ENCODE peak calls at places on chromosomes 16 and 17, in nine cellular contexts. One of them, this sample, is unnamed.
A peak's percentile ranks its signal among the peaks of the same experiment; 100 is the strongest.

GRCh38 chr16:78375055-78375679 is 275.7 kb downstream of the WWOX start:
- DNase-seq in testis: no peak
- DNase-seq in endothelial cell: no peak
- DNase-seq in fibroblast of lung: no peak
- DNase-seq in heart right ventricle: peak; percentile 67
- DNase-seq in progenitor cell of endocrine pancreas: no peak
- DNase-seq in HFFc6: no peak
- DNase-seq in OCI-LY7: no peak
- DNase-seq in suprapubic skin: no peak
- DNase-seq in this sample: no peak

GRCh38 chr17:4483012-4483840 is 15.5 kb upstream of the SPNS2 start:
- DNase-seq in testis: no peak
- DNase-seq in fibroblast of lung: no peak
- DNase-seq in progenitor cell of endocrine pancreas: no peak
- DNase-seq in suprapubic skin: no peak
- DNase-seq in endothelial cell: no peak
- DNase-seq in OCI-LY7: no peak
- DNase-seq in HFFc6: no peak
- DNase-seq in heart right ventricle: peak; percentile 5
- DNase-seq in this sample: no peak

GRCh38 chr17:12851901-12852435 is 62.7 kb downstream of the ARHGAP44 start:
- DNase-seq in HFFc6: no peak
- DNase-seq in endothelial cell: no peak
- DNase-seq in OCI-LY7: no peak
- DNase-seq in suprapubic skin: no peak
- DNase-seq in heart right ventricle: no peak
- DNase-seq in testis: no peak
- DNase-seq in fibroblast of lung: no peak
- DNase-seq in progenitor cell of endocrine pancreas: no peak
- DNase-seq in this sample: no peak

GRCh38 chr17:33498069-33498468 is 205.0 kb upstream of the ASIC2 start:
- DNase-seq in progenitor cell of endocrine pancreas: no peak
- DNase-seq in endothelial cell: no peak
- DNase-seq in testis: no peak
- DNase-seq in heart right ventricle: no peak
- DNase-seq in fibroblast of lung: peak; percentile 18
- DNase-seq in OCI-LY7: no peak
- DNase-seq in suprapubic skin: no peak
- DNase-seq in HFFc6: no peak
- DNase-seq in this sample: no peak

GRCh38 chr17:59357929-59358328 is 26.5 kb downstream of the YPEL2 start:
- DNase-seq in fibroblast of lung: no peak
- DNase-seq in progenitor cell of endocrine pancreas: no peak
- DNase-seq in testis: no peak
- DNase-seq in OCI-LY7: no peak
- DNase-seq in HFFc6: peak; percentile 78
- DNase-seq in heart right ventricle: no peak
- DNase-seq in endothelial cell: no peak
- DNase-seq in suprapubic skin: no peak
- DNase-seq in this sample: no peak

GRCh38 chr17:332023-332422 is 20.6 kb downstream of the RPH3AL start:
- DNase-seq in testis: no peak
- DNase-seq in heart right ventricle: no peak
- DNase-seq in endothelial cell: no peak
- DNase-seq in progenitor cell of endocrine pancreas: no peak
- DNase-seq in fibroblast of lung: no peak
- DNase-seq in OCI-LY7: no peak
- DNase-seq in suprapubic skin: no peak
- DNase-seq in HFFc6: no peak
- DNase-seq in this sample: no peak

GRCh38 chr17:78415821-78416301 is 37.4 kb downstream of the PGS1 start:
- DNase-seq in suprapubic skin: no peak
- DNase-seq in HFFc6: no peak
- DNase-seq in fibroblast of lung: no peak
- DNase-seq in heart right ventricle: no peak
- DNase-seq in endothelial cell: no peak
- DNase-seq in progenitor cell of endocrine pancreas: no peak
- DNase-seq in OCI-LY7: no peak
- DNase-seq in testis: no peak
- DNase-seq in this sample: no peak

GRCh38 chr17:81422776-81423697 is 27.8 kb downstream of the BAHCC1 start:
- DNase-seq in heart right ventricle: peak; percentile 76
- DNase-seq in suprapubic skin: no peak
- DNase-seq in HFFc6: peak; percentile 92
- DNase-seq in progenitor cell of endocrine pancreas: no peak
- DNase-seq in endothelial cell: no peak
- DNase-seq in testis: peak; percentile 54
- DNase-seq in fibroblast of lung: peak; percentile 91
- DNase-seq in OCI-LY7: no peak
- DNase-seq in this sample: no peak

GRCh38 chr16:50841081-50841886 is 99.4 kb downstream of the CYLD start:
- DNase-seq in testis: peak; percentile 42
- DNase-seq in heart right ventricle: no peak
- DNase-seq in endothelial cell: no peak
- DNase-seq in HFFc6: no peak
- DNase-seq in fibroblast of lung: no peak
- DNase-seq in OCI-LY7: no peak
- DNase-seq in progenitor cell of endocrine pancreas: peak; percentile 8
- DNase-seq in suprapubic skin: peak; percentile 68
- DNase-seq in this sample: peak; percentile 56

GRCh38 chr16:19664166-19664565 is 53.9 kb downstream of the KNOP1 start:
- DNase-seq in OCI-LY7: no peak
- DNase-seq in progenitor cell of endocrine pancreas: no peak
- DNase-seq in testis: no peak
- DNase-seq in HFFc6: no peak
- DNase-seq in heart right ventricle: no peak
- DNase-seq in fibroblast of lung: no peak
- DNase-seq in endothelial cell: no peak
- DNase-seq in suprapubic skin: no peak
- DNase-seq in this sample: no peak

GRCh38 chr17:50934672-50935200 is 68.6 kb upstream of the TOB1 start:
- DNase-seq in suprapubic skin: no peak
- DNase-seq in testis: no peak
- DNase-seq in HFFc6: no peak
- DNase-seq in progenitor cell of endocrine pancreas: no peak
- DNase-seq in fibroblast of lung: no peak
- DNase-seq in heart right ventricle: no peak
- DNase-seq in OCI-LY7: no peak
- DNase-seq in endothelial cell: no peak
- DNase-seq in this sample: no peak

GRCh38 chr16:83458612-83459011 is 349.2 kb upstream of the HSBP1 start:
- DNase-seq in fibroblast of lung: peak; percentile 24
- DNase-seq in endothelial cell: no peak
- DNase-seq in heart right ventricle: no peak
- DNase-seq in testis: no peak
- DNase-seq in progenitor cell of endocrine pancreas: no peak
- DNase-seq in HFFc6: no peak
- DNase-seq in suprapubic skin: no peak
- DNase-seq in OCI-LY7: no peak
- DNase-seq in this sample: peak; percentile 44

GRCh38 chr16:56370836-56371235 is 54.5 kb downstream of the AMFR start:
- DNase-seq in testis: no peak
- DNase-seq in heart right ventricle: no peak
- DNase-seq in HFFc6: peak; percentile 64
- DNase-seq in OCI-LY7: no peak
- DNase-seq in endothelial cell: no peak
- DNase-seq in progenitor cell of endocrine pancreas: no peak
- DNase-seq in suprapubic skin: no peak
- DNase-seq in fibroblast of lung: peak; percentile 47
- DNase-seq in this sample: no peak

GRCh38 chr17:80112471-80113032 is 11.2 kb downstream of the GAA start:
- DNase-seq in HFFc6: no peak
- DNase-seq in heart right ventricle: no peak
- DNase-seq in progenitor cell of endocrine pancreas: no peak
- DNase-seq in OCI-LY7: peak; percentile 38
- DNase-seq in testis: no peak
- DNase-seq in endothelial cell: no peak
- DNase-seq in fibroblast of lung: no peak
- DNase-seq in suprapubic skin: peak; percentile 59
- DNase-seq in this sample: no peak

GRCh38 chr17:50947844-50948514 is 81.8 kb upstream of the TOB1 start:
- DNase-seq in heart right ventricle: peak; percentile 73
- DNase-seq in fibroblast of lung: no peak
- DNase-seq in testis: peak; percentile 64
- DNase-seq in endothelial cell: no peak
- DNase-seq in HFFc6: no peak
- DNase-seq in suprapubic skin: no peak
- DNase-seq in OCI-LY7: no peak
- DNase-seq in progenitor cell of endocrine pancreas: no peak
- DNase-seq in this sample: no peak

GRCh38 chr17:40551091-40551873 is 14.0 kb downstream of the CCR7 start:
- DNase-seq in fibroblast of lung: peak; percentile 100
- DNase-seq in heart right ventricle: peak; percentile 70
- DNase-seq in endothelial cell: no peak
- DNase-seq in HFFc6: peak; percentile 95
- DNase-seq in progenitor cell of endocrine pancreas: no peak
- DNase-seq in OCI-LY7: no peak
- DNase-seq in suprapubic skin: peak; percentile 91
- DNase-seq in testis: peak; percentile 90
- DNase-seq in this sample: peak; percentile 16

GRCh38 chr16:2260250-2260649 is 7.7 kb downstream of the RNPS1 start:
- DNase-seq in fibroblast of lung: no peak
- DNase-seq in HFFc6: no peak
- DNase-seq in OCI-LY7: no peak
- DNase-seq in testis: no peak
- DNase-seq in progenitor cell of endocrine pancreas: no peak
- DNase-seq in endothelial cell: no peak
- DNase-seq in heart right ventricle: no peak
- DNase-seq in suprapubic skin: no peak
- DNase-seq in this sample: no peak

GRCh38 chr16:83963277-83964119 is 4.5 kb upstream of the NECAB2 start:
- DNase-seq in OCI-LY7: no peak
- DNase-seq in HFFc6: no peak
- DNase-seq in progenitor cell of endocrine pancreas: no peak
- DNase-seq in endothelial cell: no peak
- DNase-seq in testis: no peak
- DNase-seq in heart right ventricle: no peak
- DNase-seq in suprapubic skin: no peak
- DNase-seq in fibroblast of lung: no peak
- DNase-seq in this sample: no peak

GRCh38 chr17:30821751-30822723 is 2.5 kb downstream of the CRLF3 start:
- DNase-seq in progenitor cell of endocrine pancreas: no peak
- DNase-seq in suprapubic skin: no peak
- DNase-seq in testis: no peak
- DNase-seq in endothelial cell: no peak
- DNase-seq in HFFc6: no peak
- DNase-seq in OCI-LY7: peak; percentile 37
- DNase-seq in heart right ventricle: no peak
- DNase-seq in fibroblast of lung: no peak
- DNase-seq in this sample: no peak
- TF ChIP-seq CTCF in progenitor cell of endocrine pancreas: no peak
- TF ChIP-seq CTCF in suprapubic skin: no peak
- TF ChIP-seq CTCF in testis: no peak
- TF ChIP-seq CTCF in endothelial cell: no peak
- TF ChIP-seq CTCF in HFFc6: no peak
- TF ChIP-seq CTCF in OCI-LY7: peak; percentile 57
- TF ChIP-seq CTCF in heart right ventricle: no peak
- TF ChIP-seq CTCF in fibroblast of lung: no peak
- TF ChIP-seq CTCF in this sample: no peak

DNA sequence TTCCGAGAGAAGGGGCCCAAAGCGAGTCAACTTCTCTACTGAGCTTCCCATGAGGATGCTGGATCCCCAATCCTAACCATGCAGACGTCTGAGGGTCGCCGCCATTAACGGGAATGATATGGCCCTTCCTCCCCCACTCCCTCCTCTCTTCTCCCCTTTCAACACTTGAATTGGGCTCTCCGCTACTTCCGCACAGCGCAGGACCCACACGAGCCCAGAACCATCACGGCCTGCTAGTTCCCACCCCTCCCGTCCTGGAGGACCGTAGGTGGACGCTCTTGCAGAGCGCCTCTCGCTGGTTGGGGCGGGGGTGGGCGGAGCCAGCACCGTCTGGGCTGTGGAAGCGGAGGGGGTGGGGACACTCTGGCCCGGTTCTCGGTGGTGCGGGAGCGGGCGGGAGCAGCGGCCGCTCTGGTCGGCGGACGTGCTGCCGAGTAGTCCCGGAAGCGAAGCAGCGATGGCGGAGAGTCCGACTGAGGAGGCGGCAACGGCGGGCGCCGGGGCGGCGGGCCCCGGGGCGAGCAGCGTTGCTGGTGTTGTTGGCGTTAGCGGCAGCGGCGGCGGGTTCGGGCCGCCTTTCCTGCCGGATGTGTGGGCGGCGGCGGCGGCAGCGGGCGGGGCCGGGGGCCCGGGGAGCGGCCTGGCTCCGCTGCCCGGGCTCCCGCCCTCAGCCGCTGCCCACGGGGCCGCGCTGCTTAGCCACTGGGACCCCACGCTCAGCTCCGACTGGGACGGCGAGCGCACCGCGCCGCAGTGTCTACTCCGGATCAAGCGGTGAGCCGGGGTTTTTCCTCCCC is at the start of gene UBE2Z:
- DNase-seq in fibroblast of lung: peak; percentile 97
- DNase-seq in progenitor cell of endocrine pancreas: peak; percentile 78
- DNase-seq in testis: peak; percentile 96
- DNase-seq in endothelial cell: peak; percentile 84
- DNase-seq in heart right ventricle: peak; percentile 92
- DNase-seq in OCI-LY7: peak; percentile 95
- DNase-seq in HFFc6: peak; percentile 87
- DNase-seq in suprapubic skin: peak; percentile 96
- DNase-seq in this sample: peak; percentile 96
- TF ChIP-seq CTCF in fibroblast of lung: no peak
- TF ChIP-seq CTCF in progenitor cell of endocrine pancreas: peak; percentile 23
- TF ChIP-seq CTCF in testis: no peak
- TF ChIP-seq CTCF in endothelial cell: no peak
- TF ChIP-seq CTCF in heart right ventricle: peak; percentile 33
- TF ChIP-seq CTCF in OCI-LY7: peak; percentile 62
- TF ChIP-seq CTCF in HFFc6: peak; percentile 46
- TF ChIP-seq CTCF in suprapubic skin: no peak
- TF ChIP-seq CTCF in this sample: peak; percentile 31

DNA sequence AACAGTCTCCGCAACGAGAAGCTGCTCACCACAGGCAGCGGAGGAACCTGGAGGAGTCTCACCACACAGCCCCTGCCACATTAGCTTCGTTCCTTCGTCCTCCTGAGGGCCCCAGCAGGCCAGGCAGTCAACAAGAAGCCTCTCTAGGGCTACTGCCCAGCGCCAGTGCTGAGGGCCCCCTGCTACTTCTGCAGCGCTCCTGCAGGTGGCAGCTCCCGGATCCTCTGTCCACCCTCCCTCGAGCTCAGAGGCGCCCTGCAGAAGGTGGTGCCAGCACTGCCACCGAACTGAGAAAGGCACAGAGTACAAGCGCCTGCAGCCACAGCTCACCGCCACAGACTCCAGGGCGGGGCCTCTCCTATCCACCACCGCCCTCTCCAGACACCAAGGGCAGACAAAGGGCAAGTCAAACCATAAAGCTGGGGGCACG is 27.3 kb downstream of the KDM8 start:
- DNase-seq in heart right ventricle: no peak
- DNase-seq in endothelial cell: no peak
- DNase-seq in HFFc6: no peak
- DNase-seq in testis: no peak
- DNase-seq in fibroblast of lung: no peak
- DNase-seq in suprapubic skin: no peak
- DNase-seq in progenitor cell of endocrine pancreas: no peak
- DNase-seq in OCI-LY7: no peak
- DNase-seq in this sample: no peak
- TF ChIP-seq CTCF in heart right ventricle: no peak
- TF ChIP-seq CTCF in endothelial cell: no peak
- TF ChIP-seq CTCF in HFFc6: peak; percentile 23
- TF ChIP-seq CTCF in testis: no peak
- TF ChIP-seq CTCF in fibroblast of lung: no peak
- TF ChIP-seq CTCF in suprapubic skin: no peak
- TF ChIP-seq CTCF in progenitor cell of endocrine pancreas: peak; percentile 21
- TF ChIP-seq CTCF in OCI-LY7: peak; percentile 15
- TF ChIP-seq CTCF in this sample: no peak

GRCh38 chr17:42163113-42163512 is 8.3 kb upstream of the RAB5C start:
- DNase-seq in progenitor cell of endocrine pancreas: no peak
- DNase-seq in fibroblast of lung: no peak
- DNase-seq in suprapubic skin: no peak
- DNase-seq in endothelial cell: peak; percentile 67
- DNase-seq in testis: no peak
- DNase-seq in heart right ventricle: no peak
- DNase-seq in HFFc6: no peak
- DNase-seq in OCI-LY7: peak; percentile 36
- DNase-seq in this sample: peak; percentile 70
- TF ChIP-seq CTCF in progenitor cell of endocrine pancreas: peak; percentile 46
- TF ChIP-seq CTCF in fibroblast of lung: peak; percentile 24
- TF ChIP-seq CTCF in suprapubic skin: no peak
- TF ChIP-seq CTCF in endothelial cell: peak; percentile 67
- TF ChIP-seq CTCF in testis: peak; percentile 7
- TF ChIP-seq CTCF in heart right ventricle: peak; percentile 31
- TF ChIP-seq CTCF in HFFc6: peak; percentile 71
- TF ChIP-seq CTCF in OCI-LY7: peak; percentile 83
- TF ChIP-seq CTCF in this sample: peak; percentile 45